ENCODE peak calls at places on chromosome 10, in four cellular contexts. X is GM12878, A is K562, L is GM23338. K is an unnamed sample.

GRCh38 chr10:97539523-97540200 is 32.9 kb upstream of the ANKRD2 start:
- DNase-seq in X (no peak), A (no peak), L (peak), K (no peak)

GRCh38 chr10:77578583-77579227 is 58.9 kb downstream of the KCNMA1 start:
- DNase-seq in X (no peak), A (no peak), L (no peak), K (no peak)

GRCh38 chr10:123126246-123126645 is 9.5 kb upstream of the HMX3 start:
- DNase-seq in X (no peak), A (no peak), L (no peak), K (no peak)

GRCh38 chr10:111725035-111725434 is 458.5 kb downstream of the GPAM start:
- DNase-seq in X (no peak), A (no peak), L (peak), K (no peak)

GRCh38 chr10:4812041-4812440 is 14.0 kb upstream of the AKR1E2 start:
- DNase-seq in X (no peak), A (no peak), L (no peak), K (no peak)

GRCh38 chr10:48931188-48931587 is 8.5 kb downstream of the LRRC18 start:
- DNase-seq in X (no peak), A (no peak), L (peak), K (peak)

GRCh38 chr10:16816830-16817124 is 447 bp downstream of the RSU1 start:
- DNase-seq in X (no peak), A (no peak), L (no peak), K (no peak)

GRCh38 chr10:60827791-60828488 is 49.7 kb downstream of the CDK1 start:
- DNase-seq in X (no peak), A (peak), L (peak), K (no peak)

GRCh38 chr10:109968954-109969644 is 38.7 kb upstream of the ADD3 start:
- DNase-seq in X (no peak), A (no peak), L (no peak), K (no peak)

GRCh38 chr10:119374236-119374635 is 166.9 kb downstream of the GRK5 start:
- DNase-seq in X (no peak), A (no peak), L (no peak), K (no peak)

GRCh38 chr10:7553531-7553930 is 113.2 kb downstream of the ITIH5 start:
- DNase-seq in X (no peak), A (no peak), L (no peak), K (no peak)

GRCh38 chr10:102342462-102342861 is 53.0 kb upstream of the NFKB2 start:
- DNase-seq in X (no peak), A (no peak), L (peak), K (peak)

GRCh38 chr10:52672880-52673279 is 99.7 kb downstream of the MBL2 start:
- DNase-seq in X (no peak), A (no peak), L (no peak), K (no peak)

GRCh38 chr10:63154546-63155387 is 21.6 kb downstream of the NRBF2 start:
- DNase-seq in X (no peak), A (no peak), L (no peak), K (no peak)

GRCh38 chr10:63161592-63161991 is 28.5 kb downstream of the NRBF2 start:
- DNase-seq in X (no peak), A (no peak), L (no peak), K (no peak)

GRCh38 chr10:63155388-63156028 is 22.4 kb downstream of the NRBF2 start:
- DNase-seq in X (no peak), A (no peak), L (no peak), K (no peak)

GRCh38 chr10:63157845-63158624 is 24.9 kb downstream of the NRBF2 start:
- DNase-seq in X (peak), A (peak), L (peak), K (no peak)

DNA sequence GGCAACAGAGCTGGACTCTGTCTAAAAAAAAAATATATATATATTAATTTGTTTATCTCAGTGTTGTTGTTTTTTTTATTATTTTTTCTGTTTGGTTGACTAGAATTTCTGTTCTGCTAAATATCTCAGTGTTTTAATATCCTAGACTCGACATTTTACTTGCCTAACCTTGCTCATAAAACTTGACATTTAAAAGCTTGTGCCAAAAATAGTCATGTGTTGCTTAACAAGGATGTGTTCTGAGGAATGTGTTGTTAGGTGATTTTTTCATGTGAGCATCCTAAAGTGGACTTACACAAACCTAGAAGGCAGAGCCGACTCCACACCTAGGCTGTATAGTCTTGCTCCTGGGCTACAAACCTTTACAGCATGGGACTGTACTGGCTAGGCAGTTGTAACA is 23.1 kb downstream of the NRBF2 start:
- DNase-seq in X (no peak), A (no peak), L (no peak), K (no peak)
- TF ChIP-seq CREB1 in X (no peak), A (no peak), L (no peak), K (no peak)

GRCh38 chr10:130022501-130023299 is 58.6 kb upstream of the EBF3 start:
- DNase-seq in X (no peak), A (no peak), L (no peak), K (no peak)

GRCh38 chr10:130021373-130021950 is 57.4 kb upstream of the EBF3 start:
- DNase-seq in X (no peak), A (no peak), L (no peak), K (no peak)

GRCh38 chr10:130018730-130019185 is 54.7 kb upstream of the EBF3 start:
- DNase-seq in X (no peak), A (no peak), L (no peak), K (no peak)

GRCh38 chr10:130022071-130022470 is 58.0 kb upstream of the EBF3 start:
- DNase-seq in X (no peak), A (no peak), L (no peak), K (no peak)

DNA sequence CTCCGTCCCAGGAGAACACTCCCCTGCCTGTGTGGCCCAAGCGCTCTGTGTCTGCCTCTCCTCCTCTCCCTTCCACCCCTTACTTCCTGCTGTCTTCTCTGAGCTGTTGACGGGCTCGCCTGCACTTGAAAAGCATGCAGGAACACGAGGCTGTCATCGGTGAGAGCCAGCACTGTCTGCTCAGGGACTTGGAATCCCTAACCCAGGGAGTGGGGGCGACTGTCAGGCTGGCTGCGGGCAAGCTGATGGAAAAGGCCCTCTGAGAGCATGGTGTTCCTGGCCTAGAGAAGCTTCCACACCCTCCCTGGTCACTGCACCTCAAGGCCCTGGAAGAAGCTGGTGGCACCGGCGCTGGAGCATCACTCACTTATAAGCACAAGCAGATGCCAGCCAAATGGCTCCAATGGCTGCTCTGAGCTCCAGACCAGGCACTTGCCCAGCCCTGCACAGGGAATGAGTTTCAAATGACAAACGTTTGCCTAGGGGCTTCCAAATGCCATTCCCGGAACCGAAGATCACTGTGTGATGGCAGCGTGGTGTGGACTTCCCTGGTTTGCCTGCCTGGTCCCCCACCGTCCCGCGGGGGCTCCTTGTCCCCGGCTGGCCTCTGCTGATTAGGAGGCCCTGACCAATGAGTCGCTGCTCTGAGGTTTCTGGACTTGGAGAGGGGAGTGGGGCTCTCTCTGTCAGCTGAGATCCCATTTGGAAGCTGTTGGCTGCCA is 56.7 kb upstream of the EBF3 start:
- DNase-seq in X (no peak), A (no peak), L (no peak), K (no peak)
- H2AFZ ChIP-seq in X (no peak), A (no peak), L (no peak), K (no peak)

GRCh38 chr10:127000598-127000997 is 95.4 kb downstream of the DOCK1 start:
- DNase-seq in X (no peak), A (no peak), L (no peak), K (no peak)

GRCh38 chr10:127012071-127012768 is 107.0 kb downstream of the DOCK1 start:
- DNase-seq in X (no peak), A (no peak), L (no peak), K (no peak)

GRCh38 chr10:127003032-127003685 is 97.9 kb downstream of the DOCK1 start:
- DNase-seq in X (no peak), A (no peak), L (no peak), K (no peak)

GRCh38 chr10:127006453-127006852 is 101.2 kb downstream of the DOCK1 start:
- DNase-seq in X (no peak), A (no peak), L (no peak), K (no peak)
- TF ChIP-seq CREB1 in X (no peak), A (no peak), L (no peak), K (no peak)

DNA sequence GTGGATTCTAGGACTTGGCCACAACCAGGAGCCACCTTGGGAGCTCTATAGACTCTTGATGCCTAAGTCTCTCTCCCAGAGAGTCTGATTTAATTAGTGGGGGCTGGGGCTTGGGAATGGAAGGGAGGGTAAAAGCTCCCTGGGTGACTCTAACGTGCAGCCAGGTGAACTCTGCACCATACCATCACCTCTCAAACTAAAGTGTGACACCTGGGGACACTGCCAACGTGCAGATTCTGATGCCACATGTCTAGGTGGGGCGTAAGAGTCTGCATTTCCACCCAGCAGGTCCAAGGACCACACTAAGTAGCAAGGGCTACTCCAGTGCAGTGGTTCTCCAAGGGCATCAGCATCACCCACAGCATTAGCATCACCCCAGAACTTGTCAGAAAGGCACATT is 28.3 kb downstream of the LRRC20 start:
- DNase-seq in X (no peak), A (no peak), L (no peak), K (no peak)
- H2AFZ ChIP-seq in X (no peak), A (no peak), L (no peak), K (no peak)

DNA sequence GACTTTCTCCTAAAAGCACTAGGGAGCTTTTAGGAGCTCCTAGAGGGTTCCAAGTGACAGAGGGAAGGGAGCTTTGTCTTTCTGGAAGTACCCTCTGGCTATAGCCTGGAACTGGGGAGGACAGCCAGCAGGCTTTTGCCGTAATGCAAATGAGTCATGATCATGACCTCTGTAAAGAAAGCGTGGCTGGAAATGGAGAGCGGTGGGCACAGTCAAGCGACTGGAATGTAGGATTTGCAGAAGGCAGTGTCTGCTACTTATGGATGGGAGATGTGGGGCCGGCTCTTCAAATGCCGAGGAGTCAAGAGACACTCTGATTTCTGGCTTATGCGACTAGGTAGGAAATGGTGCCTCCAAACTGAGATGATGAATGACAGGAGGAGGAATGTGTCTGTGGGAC is 34.6 kb upstream of the PLPP4 start:
- DNase-seq in X (no peak), A (no peak), L (no peak), K (no peak)
- TF ChIP-seq CREB1 in X (no peak), A (no peak), L (no peak), K (no peak)

GRCh38 chr10:31147220-31147608 is 115.5 kb upstream of the ZNF438 start:
- DNase-seq in X (no peak), A (no peak), L (no peak), K (no peak)

GRCh38 chr10:31149835-31150512 is 118.3 kb upstream of the ZNF438 start:
- DNase-seq in X (no peak), A (no peak), L (no peak), K (no peak)

GRCh38 chr10:31151301-31151700 is 119.6 kb upstream of the ZNF438 start:
- DNase-seq in X (no peak), A (no peak), L (no peak), K (no peak)

GRCh38 chr10:31146496-31147219 is 115.0 kb upstream of the ZNF438 start:
- DNase-seq in X (no peak), A (no peak), L (peak), K (no peak)

GRCh38 chr10:31148955-31149354 is 117.3 kb upstream of the ZNF438 start:
- DNase-seq in X (no peak), A (no peak), L (no peak), K (no peak)
- H2AFZ ChIP-seq in X (no peak), A (no peak), L (no peak), K (no peak)

GRCh38 chr10:103451871-103452713 is at the start of gene CALHM2:
- DNase-seq in X (no peak), A (no peak), L (peak), K (no peak)
- TF ChIP-seq CREB1 in X (no peak), A (no peak), L (no peak), K (no peak)

GRCh38 chr10:35903021-35903420 is 260.9 kb upstream of the FZD8 start:
- DNase-seq in X (no peak), A (no peak), L (no peak), K (no peak)
- H2AFZ ChIP-seq in X (no peak), A (no peak), L (no peak), K (no peak)

DNA sequence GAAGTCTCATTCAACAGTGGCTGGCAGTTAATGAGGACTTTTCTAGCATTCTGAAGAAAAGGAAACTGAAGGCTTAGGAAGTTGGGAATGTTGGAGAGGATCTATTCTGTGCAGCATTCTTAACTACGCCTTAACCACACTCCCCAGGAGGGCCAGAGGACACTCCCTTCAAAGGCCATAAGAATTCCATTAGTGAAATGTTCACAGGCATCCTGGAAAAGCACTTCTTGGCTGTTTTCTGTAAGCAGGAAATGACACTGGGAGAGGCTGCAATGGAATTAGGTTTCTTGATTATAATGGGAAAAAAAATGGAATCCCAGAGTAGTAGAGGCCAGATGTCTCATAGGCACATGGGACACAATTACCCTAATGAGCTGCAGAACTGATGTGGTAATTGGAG is 188.9 kb downstream of the ARHGAP12 start:
- DNase-seq in X (no peak), A (no peak), L (no peak), K (no peak)
- TF ChIP-seq CREB1 in X (no peak), A (no peak), L (no peak), K (no peak)

K was measured in H1.